ENCODE peak calls at places on chromosomes 1 and 21, in four cellular contexts. V is neural crest cell, T is endodermal cell, C is AG09319. M is an unnamed sample.

GRCh38 chr1:61428146-61428545 is 296.8 kb downstream of the TM2D1 start:
- DNase-seq in C (no peak), V (no peak), T (no peak), M (no peak)

GRCh38 chr21:45056917-45057560 is 17.3 kb upstream of the ADARB1 start:
- DNase-seq in C (no peak), T (no peak), V (no peak), M (no peak)

GRCh38 chr1:182002570-182002969 is 58.9 kb downstream of the ZNF648 start:
- DNase-seq in C (no peak), T (no peak), V (no peak), M (no peak)

GRCh38 chr1:94714552-94714951 is 105.6 kb upstream of the SLC44A3 start:
- DNase-seq in T (no peak), V (no peak), C (no peak), M (no peak)

GRCh38 chr1:175095978-175096611 is 28.5 kb downstream of the TNN start:
- DNase-seq in V (no peak), C (no peak), T (no peak), M (no peak)

GRCh38 chr1:183670169-183670568 is 17.1 kb upstream of the APOBEC4 start:
- DNase-seq in C (no peak), V (no peak), T (no peak), M (no peak)

GRCh38 chr21:23743821-23744220 is 1863.5 kb downstream of the MRPL39 start:
- DNase-seq in T (no peak), C (no peak), V (no peak), M (no peak)

GRCh38 chr1:29767088-29767685 is 530.9 kb downstream of the PTPRU start:
- DNase-seq in T (peak), V (no peak), C (no peak), M (no peak)

GRCh38 chr1:3669971-3670431 is 17.7 kb downstream of the TP73 start:
- DNase-seq in T (no peak), V (no peak), C (no peak), M (no peak)

GRCh38 chr21:45724994-45725843 is 81.7 kb downstream of the PCBP3 start:
- DNase-seq in T (no peak), C (no peak), V (no peak), M (no peak)

GRCh38 chr1:152623203-152623844 is 421 bp upstream of the LCE3A start:
- DNase-seq in V (no peak), C (no peak), T (no peak), M (no peak)
- TF ChIP-seq CTCF in V (no peak), C (no peak), T (no peak), M (no peak)

GRCh38 chr1:204424621-204425020 is 13.0 kb upstream of the PPP1R15B start:
- DNase-seq in T (no peak), C (no peak), V (no peak), M (no peak)

GRCh38 chr1:204427302-204427701 is 15.7 kb upstream of the PPP1R15B start:
- DNase-seq in V (no peak), T (no peak), C (no peak), M (no peak)

GRCh38 chr1:204429746-204430145 is 18.1 kb upstream of the PPP1R15B start:
- DNase-seq in C (no peak), T (no peak), V (no peak), M (no peak)

GRCh38 chr1:204426035-204426436 is 14.4 kb upstream of the PPP1R15B start:
- DNase-seq in C (no peak), T (no peak), V (no peak), M (no peak)

GRCh38 chr1:204426474-204426873 is 14.9 kb upstream of the PPP1R15B start:
- DNase-seq in V (no peak), C (no peak), T (no peak), M (no peak)
- TF ChIP-seq CTCF in V (no peak), C (no peak), T (no peak), M (no peak)

GRCh38 chr1:43937179-43937865 is 3.7 kb downstream of the ARTN start:
- DNase-seq in C (no peak), T (no peak), V (no peak), M (no peak)

GRCh38 chr1:43936470-43937151 is 3.0 kb downstream of the ARTN start:
- DNase-seq in C (no peak), V (peak), T (peak), M (peak)

GRCh38 chr1:43934986-43935324 is 1.4 kb downstream of the ARTN start:
- DNase-seq in V (no peak), C (no peak), T (no peak), M (no peak)

GRCh38 chr1:43934279-43934985 is 831 bp downstream of the ARTN start:
- DNase-seq in C (no peak), T (peak), V (peak), M (peak)

DNA sequence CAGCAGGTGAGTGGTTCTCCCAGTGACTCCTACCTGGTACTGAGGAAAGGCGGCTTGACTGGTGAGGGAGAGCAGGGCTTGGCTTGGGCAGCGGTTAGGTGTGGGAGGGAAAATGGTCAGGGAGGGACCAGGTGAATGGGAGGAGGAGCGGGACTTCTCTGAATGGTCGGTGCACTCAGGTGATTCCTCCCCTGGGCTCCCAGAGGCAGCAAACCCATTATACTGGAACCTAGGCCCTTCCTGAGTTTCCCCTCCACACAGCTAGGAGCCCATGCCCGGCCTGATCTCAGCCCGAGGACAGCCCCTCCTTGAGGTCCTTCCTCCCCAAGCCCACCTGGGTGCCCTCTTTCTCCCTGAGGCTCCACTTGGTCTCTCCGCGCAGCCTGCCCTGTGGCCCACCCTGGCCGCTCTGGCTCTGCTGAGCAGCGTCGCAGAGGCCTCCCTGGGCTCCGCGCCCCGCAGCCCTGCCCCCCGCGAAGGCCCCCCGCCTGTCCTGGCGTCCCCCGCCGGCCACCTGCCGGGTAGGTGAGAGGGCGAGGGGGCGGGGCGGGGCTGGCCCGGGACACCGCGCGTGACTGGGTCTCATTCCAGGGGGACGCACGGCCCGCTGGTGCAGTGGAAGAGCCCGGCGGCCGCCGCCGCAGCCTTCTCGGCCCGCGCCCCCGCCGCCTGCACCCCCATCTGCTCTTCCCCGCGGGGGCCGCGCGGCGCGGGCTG is 2.3 kb downstream of the ARTN start:
- DNase-seq in T (peak), V (no peak), C (no peak), M (peak)
- TF ChIP-seq CTCF in T (no peak), V (no peak), C (no peak), M (no peak)

GRCh38 chr1:27725374-27726172 is at the start of gene FAM76A:
- DNase-seq in V (peak), C (peak), T (peak), M (peak)
- TF ChIP-seq CTCF in V (no peak), C (peak), T (peak), M (peak)

GRCh38 chr1:55337801-55338447 is 122.8 kb upstream of the USP24 start:
- DNase-seq in T (peak), C (no peak), V (no peak), M (no peak)
- TF ChIP-seq CTCF in T (peak), C (peak), V (peak), M (peak)

DNA sequence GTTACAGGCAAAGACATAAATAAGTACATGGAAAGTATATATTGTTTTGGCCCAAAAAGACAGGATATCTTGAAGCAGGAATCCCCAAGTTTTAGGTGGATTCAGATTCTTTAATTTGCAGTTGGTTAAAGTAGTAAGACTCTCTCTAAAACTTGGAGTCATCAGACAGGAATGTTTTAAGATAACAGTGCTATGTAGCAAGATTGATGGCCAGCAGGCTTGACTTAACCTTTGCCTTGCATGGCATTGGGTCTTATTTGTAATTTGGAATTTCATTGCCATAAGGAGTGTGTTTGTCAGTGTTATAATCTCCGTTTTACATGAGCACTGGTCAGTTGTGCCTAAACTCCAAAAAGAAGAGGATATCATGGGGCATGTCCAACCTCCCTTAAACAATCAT is 727.6 kb upstream of the CHRM3 start:
- DNase-seq in C (no peak), V (no peak), T (no peak), M (no peak)
- TF ChIP-seq CTCF in C (no peak), V (no peak), T (no peak), M (no peak)

GRCh38 chr1:30876451-30877204 is 31.9 kb downstream of the SDC3 start:
- DNase-seq in C (no peak), V (no peak), T (no peak), M (no peak)
- TF ChIP-seq CTCF in C (peak), V (peak), T (peak), M (no peak)

GRCh38 chr1:154466879-154467767 is 34.9 kb upstream of the TDRD10 start:
- DNase-seq in T (peak), C (no peak), V (no peak), M (no peak)
- TF ChIP-seq CTCF in T (peak), C (peak), V (no peak), M (peak)